ENCODE peak calls at places on chromosomes 7 and 10, in eight cellular contexts. One of them, this sample, is unnamed.

GRCh38 chr10:17144032-17144431 is 14.4 kb upstream of the CUBN start:
- DNase-seq in NCI-H1092 treated with DMSO at 0.1 percent for 48 hours: no peak
- DNase-seq in stimulated activated CD8-positive, alpha-beta memory T cell treated with anti-CD3 and anti-CD28 coated beads, Interleukin-2, amount 100 ng/mL, for 1 hour: no peak
- DNase-seq in cardiac septum: no peak
- DNase-seq in non-pigmented ciliary epithelial cell: no peak
- DNase-seq in stimulated activated naive CD4-positive, alpha-beta T cell: no peak
- DNase-seq in fibroblast of lung: no peak
- DNase-seq in Kasumi-1: no peak
- DNase-seq in this sample: no peak

GRCh38 chr10:126907423-126907970 is 2.3 kb downstream of the DOCK1 start:
- DNase-seq in NCI-H1092 treated with DMSO at 0.1 percent for 48 hours: no peak
- DNase-seq in stimulated activated CD8-positive, alpha-beta memory T cell treated with anti-CD3 and anti-CD28 coated beads, Interleukin-2, amount 100 ng/mL, for 1 hour: no peak
- DNase-seq in cardiac septum: no peak
- DNase-seq in non-pigmented ciliary epithelial cell: no peak
- DNase-seq in stimulated activated naive CD4-positive, alpha-beta T cell: no peak
- DNase-seq in fibroblast of lung: no peak
- DNase-seq in Kasumi-1: no peak
- DNase-seq in this sample: no peak

GRCh38 chr7:28546067-28546466 is 133.7 kb downstream of the CREB5 start:
- DNase-seq in NCI-H1092 treated with DMSO at 0.1 percent for 48 hours: no peak
- DNase-seq in stimulated activated CD8-positive, alpha-beta memory T cell treated with anti-CD3 and anti-CD28 coated beads, Interleukin-2, amount 100 ng/mL, for 1 hour: no peak
- DNase-seq in cardiac septum: no peak
- DNase-seq in non-pigmented ciliary epithelial cell: no peak
- DNase-seq in stimulated activated naive CD4-positive, alpha-beta T cell: no peak
- DNase-seq in fibroblast of lung: no peak
- DNase-seq in Kasumi-1: no peak
- DNase-seq in this sample: no peak

GRCh38 chr7:18638594-18639452 is 143.3 kb downstream of the HDAC9 start:
- DNase-seq in NCI-H1092 treated with DMSO at 0.1 percent for 48 hours: no peak
- DNase-seq in stimulated activated CD8-positive, alpha-beta memory T cell treated with anti-CD3 and anti-CD28 coated beads, Interleukin-2, amount 100 ng/mL, for 1 hour: no peak
- DNase-seq in cardiac septum: no peak
- DNase-seq in non-pigmented ciliary epithelial cell: peak
- DNase-seq in stimulated activated naive CD4-positive, alpha-beta T cell: no peak
- DNase-seq in fibroblast of lung: peak
- DNase-seq in Kasumi-1: no peak
- DNase-seq in this sample: no peak

GRCh38 chr10:68212721-68213352 is 19.1 kb downstream of the ATOH7 start:
- DNase-seq in NCI-H1092 treated with DMSO at 0.1 percent for 48 hours: no peak
- DNase-seq in stimulated activated CD8-positive, alpha-beta memory T cell treated with anti-CD3 and anti-CD28 coated beads, Interleukin-2, amount 100 ng/mL, for 1 hour: no peak
- DNase-seq in cardiac septum: no peak
- DNase-seq in non-pigmented ciliary epithelial cell: no peak
- DNase-seq in stimulated activated naive CD4-positive, alpha-beta T cell: peak
- DNase-seq in fibroblast of lung: peak
- DNase-seq in Kasumi-1: peak
- DNase-seq in this sample: no peak

GRCh38 chr7:1672851-1673486 is 2.9 kb downstream of the ELFN1 start:
- DNase-seq in NCI-H1092 treated with DMSO at 0.1 percent for 48 hours: no peak
- DNase-seq in stimulated activated CD8-positive, alpha-beta memory T cell treated with anti-CD3 and anti-CD28 coated beads, Interleukin-2, amount 100 ng/mL, for 1 hour: no peak
- DNase-seq in cardiac septum: peak
- DNase-seq in non-pigmented ciliary epithelial cell: no peak
- DNase-seq in stimulated activated naive CD4-positive, alpha-beta T cell: no peak
- DNase-seq in fibroblast of lung: no peak
- DNase-seq in Kasumi-1: no peak
- DNase-seq in this sample: no peak

GRCh38 chr7:101155303-101155702 is 1.0 kb downstream of the AP1S1 start:
- DNase-seq in NCI-H1092 treated with DMSO at 0.1 percent for 48 hours: no peak
- DNase-seq in stimulated activated CD8-positive, alpha-beta memory T cell treated with anti-CD3 and anti-CD28 coated beads, Interleukin-2, amount 100 ng/mL, for 1 hour: no peak
- DNase-seq in cardiac septum: no peak
- DNase-seq in non-pigmented ciliary epithelial cell: no peak
- DNase-seq in stimulated activated naive CD4-positive, alpha-beta T cell: no peak
- DNase-seq in fibroblast of lung: no peak
- DNase-seq in Kasumi-1: no peak
- DNase-seq in this sample: no peak

GRCh38 chr7:78443811-78444210 is 645.2 kb downstream of the PHTF2 start:
- DNase-seq in NCI-H1092 treated with DMSO at 0.1 percent for 48 hours: no peak
- DNase-seq in stimulated activated CD8-positive, alpha-beta memory T cell treated with anti-CD3 and anti-CD28 coated beads, Interleukin-2, amount 100 ng/mL, for 1 hour: no peak
- DNase-seq in cardiac septum: no peak
- DNase-seq in non-pigmented ciliary epithelial cell: no peak
- DNase-seq in stimulated activated naive CD4-positive, alpha-beta T cell: no peak
- DNase-seq in fibroblast of lung: no peak
- DNase-seq in Kasumi-1: no peak
- DNase-seq in this sample: no peak

GRCh38 chr7:135747366-135747765 is 1.2 kb downstream of the FAM180A start:
- DNase-seq in NCI-H1092 treated with DMSO at 0.1 percent for 48 hours: no peak
- DNase-seq in stimulated activated CD8-positive, alpha-beta memory T cell treated with anti-CD3 and anti-CD28 coated beads, Interleukin-2, amount 100 ng/mL, for 1 hour: no peak
- DNase-seq in cardiac septum: no peak
- DNase-seq in non-pigmented ciliary epithelial cell: no peak
- DNase-seq in stimulated activated naive CD4-positive, alpha-beta T cell: no peak
- DNase-seq in fibroblast of lung: no peak
- DNase-seq in Kasumi-1: no peak
- DNase-seq in this sample: no peak

GRCh38 chr10:47449102-47449978 is 34.6 kb downstream of the ANXA8 start:
- DNase-seq in NCI-H1092 treated with DMSO at 0.1 percent for 48 hours: no peak
- DNase-seq in stimulated activated CD8-positive, alpha-beta memory T cell treated with anti-CD3 and anti-CD28 coated beads, Interleukin-2, amount 100 ng/mL, for 1 hour: no peak
- DNase-seq in cardiac septum: no peak
- DNase-seq in non-pigmented ciliary epithelial cell: no peak
- DNase-seq in stimulated activated naive CD4-positive, alpha-beta T cell: no peak
- DNase-seq in fibroblast of lung: no peak
- DNase-seq in Kasumi-1: peak
- DNase-seq in this sample: no peak

GRCh38 chr7:155230169-155230593 is 67.5 kb upstream of the INSIG1 start:
- DNase-seq in NCI-H1092 treated with DMSO at 0.1 percent for 48 hours: no peak
- DNase-seq in stimulated activated CD8-positive, alpha-beta memory T cell treated with anti-CD3 and anti-CD28 coated beads, Interleukin-2, amount 100 ng/mL, for 1 hour: no peak
- DNase-seq in cardiac septum: no peak
- DNase-seq in non-pigmented ciliary epithelial cell: peak
- DNase-seq in stimulated activated naive CD4-positive, alpha-beta T cell: no peak
- DNase-seq in fibroblast of lung: peak
- DNase-seq in Kasumi-1: no peak
- DNase-seq in this sample: no peak

GRCh38 chr7:84043661-84044191 is 150.9 kb downstream of the SEMA3A start:
- DNase-seq in NCI-H1092 treated with DMSO at 0.1 percent for 48 hours: no peak
- DNase-seq in stimulated activated CD8-positive, alpha-beta memory T cell treated with anti-CD3 and anti-CD28 coated beads, Interleukin-2, amount 100 ng/mL, for 1 hour: no peak
- DNase-seq in cardiac septum: no peak
- DNase-seq in non-pigmented ciliary epithelial cell: no peak
- DNase-seq in stimulated activated naive CD4-positive, alpha-beta T cell: no peak
- DNase-seq in fibroblast of lung: no peak
- DNase-seq in Kasumi-1: no peak
- DNase-seq in this sample: no peak

GRCh38 chr7:139895141-139895829 is 66.2 kb downstream of the TBXAS1 start:
- DNase-seq in NCI-H1092 treated with DMSO at 0.1 percent for 48 hours: no peak
- DNase-seq in stimulated activated CD8-positive, alpha-beta memory T cell treated with anti-CD3 and anti-CD28 coated beads, Interleukin-2, amount 100 ng/mL, for 1 hour: no peak
- DNase-seq in cardiac septum: no peak
- DNase-seq in non-pigmented ciliary epithelial cell: no peak
- DNase-seq in stimulated activated naive CD4-positive, alpha-beta T cell: no peak
- DNase-seq in fibroblast of lung: no peak
- DNase-seq in Kasumi-1: no peak
- DNase-seq in this sample: no peak

GRCh38 chr10:79431422-79431821 is 14.0 kb downstream of the ZCCHC24 start:
- DNase-seq in NCI-H1092 treated with DMSO at 0.1 percent for 48 hours: no peak
- DNase-seq in stimulated activated CD8-positive, alpha-beta memory T cell treated with anti-CD3 and anti-CD28 coated beads, Interleukin-2, amount 100 ng/mL, for 1 hour: no peak
- DNase-seq in cardiac septum: no peak
- DNase-seq in non-pigmented ciliary epithelial cell: no peak
- DNase-seq in stimulated activated naive CD4-positive, alpha-beta T cell: no peak
- DNase-seq in fibroblast of lung: no peak
- DNase-seq in Kasumi-1: no peak
- DNase-seq in this sample: no peak

GRCh38 chr10:42875792-42876191 is 93.2 kb downstream of the BMS1 start:
- DNase-seq in NCI-H1092 treated with DMSO at 0.1 percent for 48 hours: no peak
- DNase-seq in stimulated activated CD8-positive, alpha-beta memory T cell treated with anti-CD3 and anti-CD28 coated beads, Interleukin-2, amount 100 ng/mL, for 1 hour: no peak
- DNase-seq in cardiac septum: no peak
- DNase-seq in non-pigmented ciliary epithelial cell: no peak
- DNase-seq in stimulated activated naive CD4-positive, alpha-beta T cell: no peak
- DNase-seq in fibroblast of lung: no peak
- DNase-seq in Kasumi-1: no peak
- DNase-seq in this sample: no peak

GRCh38 chr10:119654540-119654939 is 3.4 kb downstream of the BAG3 start:
- DNase-seq in NCI-H1092 treated with DMSO at 0.1 percent for 48 hours: no peak
- DNase-seq in stimulated activated CD8-positive, alpha-beta memory T cell treated with anti-CD3 and anti-CD28 coated beads, Interleukin-2, amount 100 ng/mL, for 1 hour: no peak
- DNase-seq in cardiac septum: no peak
- DNase-seq in non-pigmented ciliary epithelial cell: no peak
- DNase-seq in stimulated activated naive CD4-positive, alpha-beta T cell: no peak
- DNase-seq in fibroblast of lung: no peak
- DNase-seq in Kasumi-1: no peak
- DNase-seq in this sample: peak

GRCh38 chr10:103336370-103336769 is 14.6 kb downstream of the PCGF6 start:
- DNase-seq in NCI-H1092 treated with DMSO at 0.1 percent for 48 hours: no peak
- DNase-seq in stimulated activated CD8-positive, alpha-beta memory T cell treated with anti-CD3 and anti-CD28 coated beads, Interleukin-2, amount 100 ng/mL, for 1 hour: no peak
- DNase-seq in cardiac septum: no peak
- DNase-seq in non-pigmented ciliary epithelial cell: no peak
- DNase-seq in stimulated activated naive CD4-positive, alpha-beta T cell: no peak
- DNase-seq in fibroblast of lung: no peak
- DNase-seq in Kasumi-1: no peak
- DNase-seq in this sample: no peak

GRCh38 chr7:55546826-55547225 is 25.5 kb downstream of the VOPP1 start:
- DNase-seq in NCI-H1092 treated with DMSO at 0.1 percent for 48 hours: peak
- DNase-seq in stimulated activated CD8-positive, alpha-beta memory T cell treated with anti-CD3 and anti-CD28 coated beads, Interleukin-2, amount 100 ng/mL, for 1 hour: no peak
- DNase-seq in cardiac septum: peak
- DNase-seq in non-pigmented ciliary epithelial cell: no peak
- DNase-seq in stimulated activated naive CD4-positive, alpha-beta T cell: no peak
- DNase-seq in fibroblast of lung: peak
- DNase-seq in Kasumi-1: no peak
- DNase-seq in this sample: peak

GRCh38 chr7:476736-477360 is 42.8 kb downstream of the PDGFA start:
- DNase-seq in NCI-H1092 treated with DMSO at 0.1 percent for 48 hours: no peak
- DNase-seq in stimulated activated CD8-positive, alpha-beta memory T cell treated with anti-CD3 and anti-CD28 coated beads, Interleukin-2, amount 100 ng/mL, for 1 hour: no peak
- DNase-seq in cardiac septum: no peak
- DNase-seq in non-pigmented ciliary epithelial cell: no peak
- DNase-seq in stimulated activated naive CD4-positive, alpha-beta T cell: no peak
- DNase-seq in fibroblast of lung: no peak
- DNase-seq in Kasumi-1: no peak
- DNase-seq in this sample: no peak

GRCh38 chr7:94100723-94101345 is 96.7 kb upstream of the BET1 start:
- DNase-seq in NCI-H1092 treated with DMSO at 0.1 percent for 48 hours: no peak
- DNase-seq in stimulated activated CD8-positive, alpha-beta memory T cell treated with anti-CD3 and anti-CD28 coated beads, Interleukin-2, amount 100 ng/mL, for 1 hour: no peak
- DNase-seq in cardiac septum: no peak
- DNase-seq in non-pigmented ciliary epithelial cell: no peak
- DNase-seq in stimulated activated naive CD4-positive, alpha-beta T cell: no peak
- DNase-seq in fibroblast of lung: no peak
- DNase-seq in Kasumi-1: no peak
- DNase-seq in this sample: no peak

GRCh38 chr7:139231513-139232376 is 708 bp downstream of the UBN2 start:
- DNase-seq in NCI-H1092 treated with DMSO at 0.1 percent for 48 hours: peak
- DNase-seq in stimulated activated CD8-positive, alpha-beta memory T cell treated with anti-CD3 and anti-CD28 coated beads, Interleukin-2, amount 100 ng/mL, for 1 hour: no peak
- DNase-seq in cardiac septum: no peak
- DNase-seq in non-pigmented ciliary epithelial cell: no peak
- DNase-seq in stimulated activated naive CD4-positive, alpha-beta T cell: peak
- DNase-seq in fibroblast of lung: peak
- DNase-seq in Kasumi-1: peak
- DNase-seq in this sample: no peak

GRCh38 chr10:127976286-127976685 is 69.4 kb downstream of the PTPRE start:
- DNase-seq in NCI-H1092 treated with DMSO at 0.1 percent for 48 hours: no peak
- DNase-seq in stimulated activated CD8-positive, alpha-beta memory T cell treated with anti-CD3 and anti-CD28 coated beads, Interleukin-2, amount 100 ng/mL, for 1 hour: no peak
- DNase-seq in cardiac septum: no peak
- DNase-seq in non-pigmented ciliary epithelial cell: no peak
- DNase-seq in stimulated activated naive CD4-positive, alpha-beta T cell: no peak
- DNase-seq in fibroblast of lung: peak
- DNase-seq in Kasumi-1: no peak
- DNase-seq in this sample: no peak

GRCh38 chr10:102312683-102313082 is 67.4 kb downstream of the GBF1 start:
- DNase-seq in NCI-H1092 treated with DMSO at 0.1 percent for 48 hours: no peak
- DNase-seq in stimulated activated CD8-positive, alpha-beta memory T cell treated with anti-CD3 and anti-CD28 coated beads, Interleukin-2, amount 100 ng/mL, for 1 hour: no peak
- DNase-seq in cardiac septum: no peak
- DNase-seq in non-pigmented ciliary epithelial cell: no peak
- DNase-seq in stimulated activated naive CD4-positive, alpha-beta T cell: no peak
- DNase-seq in fibroblast of lung: peak
- DNase-seq in Kasumi-1: no peak
- DNase-seq in this sample: no peak

GRCh38 chr10:69854685-69855345 is 53.1 kb downstream of the COL13A1 start:
- DNase-seq in NCI-H1092 treated with DMSO at 0.1 percent for 48 hours: no peak
- DNase-seq in stimulated activated CD8-positive, alpha-beta memory T cell treated with anti-CD3 and anti-CD28 coated beads, Interleukin-2, amount 100 ng/mL, for 1 hour: no peak
- DNase-seq in cardiac septum: no peak
- DNase-seq in non-pigmented ciliary epithelial cell: no peak
- DNase-seq in stimulated activated naive CD4-positive, alpha-beta T cell: no peak
- DNase-seq in fibroblast of lung: no peak
- DNase-seq in Kasumi-1: no peak
- DNase-seq in this sample: no peak

GRCh38 chr7:66921918-66922486 is 977 bp downstream of the TMEM248 start:
- DNase-seq in NCI-H1092 treated with DMSO at 0.1 percent for 48 hours: peak
- DNase-seq in stimulated activated CD8-positive, alpha-beta memory T cell treated with anti-CD3 and anti-CD28 coated beads, Interleukin-2, amount 100 ng/mL, for 1 hour: no peak
- DNase-seq in cardiac septum: no peak
- DNase-seq in non-pigmented ciliary epithelial cell: no peak
- DNase-seq in stimulated activated naive CD4-positive, alpha-beta T cell: peak
- DNase-seq in fibroblast of lung: peak
- DNase-seq in Kasumi-1: peak
- DNase-seq in this sample: no peak

GRCh38 chr7:133512560-133512959 is 259.7 kb downstream of the EXOC4 start:
- DNase-seq in NCI-H1092 treated with DMSO at 0.1 percent for 48 hours: no peak
- DNase-seq in stimulated activated CD8-positive, alpha-beta memory T cell treated with anti-CD3 and anti-CD28 coated beads, Interleukin-2, amount 100 ng/mL, for 1 hour: no peak
- DNase-seq in cardiac septum: no peak
- DNase-seq in non-pigmented ciliary epithelial cell: peak
- DNase-seq in stimulated activated naive CD4-positive, alpha-beta T cell: no peak
- DNase-seq in fibroblast of lung: peak
- DNase-seq in Kasumi-1: no peak
- DNase-seq in this sample: no peak

GRCh38 chr10:35875281-35875680 is 233.2 kb upstream of the FZD8 start:
- DNase-seq in NCI-H1092 treated with DMSO at 0.1 percent for 48 hours: no peak
- DNase-seq in stimulated activated CD8-positive, alpha-beta memory T cell treated with anti-CD3 and anti-CD28 coated beads, Interleukin-2, amount 100 ng/mL, for 1 hour: no peak
- DNase-seq in cardiac septum: no peak
- DNase-seq in non-pigmented ciliary epithelial cell: no peak
- DNase-seq in stimulated activated naive CD4-positive, alpha-beta T cell: no peak
- DNase-seq in fibroblast of lung: peak
- DNase-seq in Kasumi-1: no peak
- DNase-seq in this sample: no peak

GRCh38 chr7:1610678-1611302 is 41.0 kb upstream of the PSMG3 start:
- DNase-seq in NCI-H1092 treated with DMSO at 0.1 percent for 48 hours: no peak
- DNase-seq in stimulated activated CD8-positive, alpha-beta memory T cell treated with anti-CD3 and anti-CD28 coated beads, Interleukin-2, amount 100 ng/mL, for 1 hour: no peak
- DNase-seq in cardiac septum: no peak
- DNase-seq in non-pigmented ciliary epithelial cell: no peak
- DNase-seq in stimulated activated naive CD4-positive, alpha-beta T cell: no peak
- DNase-seq in fibroblast of lung: peak
- DNase-seq in Kasumi-1: no peak
- DNase-seq in this sample: no peak

GRCh38 chr7:40329601-40330153 is 194.9 kb downstream of the SUGCT start:
- DNase-seq in NCI-H1092 treated with DMSO at 0.1 percent for 48 hours: peak
- DNase-seq in stimulated activated CD8-positive, alpha-beta memory T cell treated with anti-CD3 and anti-CD28 coated beads, Interleukin-2, amount 100 ng/mL, for 1 hour: no peak
- DNase-seq in cardiac septum: no peak
- DNase-seq in non-pigmented ciliary epithelial cell: no peak
- DNase-seq in stimulated activated naive CD4-positive, alpha-beta T cell: peak
- DNase-seq in fibroblast of lung: peak
- DNase-seq in Kasumi-1: peak
- DNase-seq in this sample: no peak

GRCh38 chr10:68327889-68328786 is 3.7 kb upstream of the HNRNPH3 start:
- DNase-seq in NCI-H1092 treated with DMSO at 0.1 percent for 48 hours: peak
- DNase-seq in stimulated activated CD8-positive, alpha-beta memory T cell treated with anti-CD3 and anti-CD28 coated beads, Interleukin-2, amount 100 ng/mL, for 1 hour: no peak
- DNase-seq in cardiac septum: no peak
- DNase-seq in non-pigmented ciliary epithelial cell: peak
- DNase-seq in stimulated activated naive CD4-positive, alpha-beta T cell: no peak
- DNase-seq in fibroblast of lung: peak
- DNase-seq in Kasumi-1: peak
- DNase-seq in this sample: no peak

GRCh38 chr7:101999420-101999819 is 182.0 kb downstream of the CUX1 start:
- DNase-seq in NCI-H1092 treated with DMSO at 0.1 percent for 48 hours: no peak
- DNase-seq in stimulated activated CD8-positive, alpha-beta memory T cell treated with anti-CD3 and anti-CD28 coated beads, Interleukin-2, amount 100 ng/mL, for 1 hour: no peak
- DNase-seq in cardiac septum: no peak
- DNase-seq in non-pigmented ciliary epithelial cell: no peak
- DNase-seq in stimulated activated naive CD4-positive, alpha-beta T cell: no peak
- DNase-seq in fibroblast of lung: no peak
- DNase-seq in Kasumi-1: no peak
- DNase-seq in this sample: no peak

GRCh38 chr7:15007507-15007906 is 105.0 kb upstream of the DGKB start:
- DNase-seq in NCI-H1092 treated with DMSO at 0.1 percent for 48 hours: peak
- DNase-seq in stimulated activated CD8-positive, alpha-beta memory T cell treated with anti-CD3 and anti-CD28 coated beads, Interleukin-2, amount 100 ng/mL, for 1 hour: no peak
- DNase-seq in cardiac septum: no peak
- DNase-seq in non-pigmented ciliary epithelial cell: no peak
- DNase-seq in stimulated activated naive CD4-positive, alpha-beta T cell: no peak
- DNase-seq in fibroblast of lung: no peak
- DNase-seq in Kasumi-1: peak
- DNase-seq in this sample: no peak

GRCh38 chr7:100864263-100864845 is 2.8 kb upstream of the TRIP6 start:
- DNase-seq in NCI-H1092 treated with DMSO at 0.1 percent for 48 hours: no peak
- DNase-seq in stimulated activated CD8-positive, alpha-beta memory T cell treated with anti-CD3 and anti-CD28 coated beads, Interleukin-2, amount 100 ng/mL, for 1 hour: no peak
- DNase-seq in cardiac septum: no peak
- DNase-seq in non-pigmented ciliary epithelial cell: no peak
- DNase-seq in stimulated activated naive CD4-positive, alpha-beta T cell: no peak
- DNase-seq in fibroblast of lung: no peak
- DNase-seq in Kasumi-1: no peak
- DNase-seq in this sample: no peak

GRCh38 chr7:28729276-28729675 is 228.9 kb downstream of the TRIL start:
- DNase-seq in NCI-H1092 treated with DMSO at 0.1 percent for 48 hours: peak
- DNase-seq in stimulated activated CD8-positive, alpha-beta memory T cell treated with anti-CD3 and anti-CD28 coated beads, Interleukin-2, amount 100 ng/mL, for 1 hour: no peak
- DNase-seq in cardiac septum: no peak
- DNase-seq in non-pigmented ciliary epithelial cell: no peak
- DNase-seq in stimulated activated naive CD4-positive, alpha-beta T cell: no peak
- DNase-seq in fibroblast of lung: peak
- DNase-seq in Kasumi-1: no peak
- DNase-seq in this sample: no peak